ENCODE peak calls at places on chromosomes 5 and 9, in seven cellular contexts. X is foreskin melanocyte, G is A172, S is NCI-H2029 treated with DMSO at 0.1 percent for 48 hours, W is NCI-H524, T is IMR-90, B is cardiac muscle cell. L is an unnamed sample.

GRCh38 chr9:19754921-19755320 is 33.9 kb downstream of the SLC24A2 start:
- DNase-seq in T (no peak), B (no peak), G (no peak), X (no peak), S (no peak), W (peak), L (no peak)

GRCh38 chr9:36398745-36399144 is 1.3 kb downstream of the RNF38 start:
- DNase-seq in B (no peak), X (no peak), T (peak), G (no peak), S (no peak), W (no peak), L (no peak)

GRCh38 chr9:93091453-93092081 is 4.5 kb upstream of the CARD19 start:
- DNase-seq in G (peak), T (peak), W (no peak), S (no peak), X (peak), B (no peak), L (no peak)

GRCh38 chr5:140608730-140609520 is 24.1 kb downstream of the CD14 start:
- DNase-seq in X (peak), G (peak), T (no peak), S (no peak), B (no peak), W (no peak), L (no peak)

GRCh38 chr5:1009359-1010180 is 968 bp downstream of the NKD2 start:
- DNase-seq in B (no peak), S (no peak), G (no peak), T (no peak), X (no peak), W (no peak), L (no peak)

GRCh38 chr5:10460252-10460906 is 18.7 kb downstream of the ROPN1L start:
- DNase-seq in X (no peak), W (peak), G (no peak), T (no peak), B (no peak), S (no peak), L (no peak)

GRCh38 chr9:99851028-99851822 is 29.5 kb downstream of the NR4A3 start:
- DNase-seq in W (no peak), B (no peak), X (no peak), T (no peak), G (no peak), S (peak), L (peak)

GRCh38 chr5:172463031-172463430 is 8.7 kb upstream of the SH3PXD2B start:
- DNase-seq in X (no peak), T (no peak), S (no peak), G (no peak), W (no peak), B (no peak), L (no peak)

GRCh38 chr5:134525687-134526482 is 415 bp downstream of the JADE2 start:
- DNase-seq in B (peak), X (peak), G (peak), T (peak), W (peak), S (peak), L (no peak)

GRCh38 chr5:821504-821903 is 29.3 kb downstream of the ZDHHC11 start:
- DNase-seq in B (no peak), G (no peak), S (no peak), T (no peak), W (peak), X (no peak), L (no peak)

GRCh38 chr9:117649126-117649525 is 55.1 kb upstream of the TLR4 start:
- DNase-seq in B (no peak), W (no peak), T (no peak), G (peak), S (no peak), X (no peak), L (no peak)

GRCh38 chr5:109585012-109585599 is 104.6 kb upstream of the MAN2A1 start:
- DNase-seq in X (peak), S (no peak), W (no peak), G (peak), T (no peak), B (no peak), L (no peak)

GRCh38 chr5:154296525-154297159 is 106.1 kb downstream of the GALNT10 start:
- DNase-seq in B (no peak), G (no peak), W (no peak), S (peak), T (no peak), X (no peak), L (no peak)

GRCh38 chr5:27328480-27328879 is 290.1 kb upstream of the CDH9 start:
- DNase-seq in T (peak), B (no peak), S (no peak), X (no peak), W (no peak), G (peak), L (no peak)

GRCh38 chr5:133912951-133913350 is 55.5 kb downstream of the C5orf15 start:
- DNase-seq in G (no peak), W (no peak), B (no peak), T (no peak), S (no peak), X (no peak), L (no peak)

GRCh38 chr5:14364096-14364495 is 217.5 kb upstream of the OTULINL start:
- DNase-seq in B (no peak), X (no peak), S (no peak), W (peak), T (no peak), G (no peak), L (no peak)

GRCh38 chr9:85727500-85727899 is 14.3 kb downstream of the AGTPBP1 start:
- DNase-seq in X (no peak), S (no peak), G (no peak), B (no peak), T (no peak), W (no peak), L (no peak)

GRCh38 chr5:72955143-72955767 is 586 bp upstream of the FCHO2 start:
- DNase-seq in B (no peak), G (no peak), W (no peak), T (no peak), X (no peak), S (no peak), L (no peak)

GRCh38 chr5:115831163-115831768 is 10.1 kb downstream of the ATG12 start:
- DNase-seq in G (peak), T (peak), X (no peak), B (peak), W (peak), S (no peak), L (no peak)

GRCh38 chr9:33884856-33885701 is 68.1 kb downstream of the UBE2R2 start:
- DNase-seq in G (peak), T (peak), W (peak), B (peak), X (no peak), S (no peak), L (peak)

GRCh38 chr5:112921833-112922817 is at the start of gene REEP5:
- DNase-seq in B (peak), W (peak), T (peak), S (peak), X (peak), G (peak), L (no peak)

GRCh38 chr5:162068412-162068811 is 839 bp downstream of the GABRG2 start:
- DNase-seq in G (peak), T (no peak), W (peak), S (no peak), X (peak), B (peak), L (peak)

GRCh38 chr5:28548856-28549255 is 1510.5 kb upstream of the CDH9 start:
- DNase-seq in X (no peak), G (peak), T (no peak), B (no peak), S (no peak), W (no peak), L (no peak)

GRCh38 chr5:116970318-116970717 is 395.7 kb upstream of the SEMA6A start:
- DNase-seq in B (peak), T (no peak), G (peak), W (peak), S (peak), X (peak), L (peak)

GRCh38 chr9:124595743-124596142 is 88.5 kb upstream of the NR5A1 start:
- DNase-seq in S (no peak), T (no peak), B (no peak), X (peak), G (no peak), W (no peak), L (no peak)

GRCh38 chr9:21752003-21752402 is 50.4 kb upstream of the MTAP start:
- DNase-seq in T (no peak), G (no peak), X (no peak), B (no peak), S (no peak), W (no peak), L (no peak)

GRCh38 chr5:129172561-129172960 is 78.0 kb downstream of the ISOC1 start:
- DNase-seq in B (peak), W (no peak), S (no peak), T (no peak), G (peak), X (peak), L (no peak)

GRCh38 chr9:127347831-127348699 is 48.9 kb upstream of the SLC2A8 start:
- DNase-seq in S (no peak), G (peak), X (no peak), W (peak), T (peak), B (no peak), L (no peak)